ENCODE peak calls at places on chromosomes 6 and 20, in nine cellular contexts. One of them, this sample, is unnamed.

GRCh38 chr6:4906293-4906941 is 97.4 kb downstream of the RPP40 start:
- DNase-seq in ACHN: no peak
- DNase-seq in cardiac septum: no peak
- DNase-seq in stimulated activated naive CD4-positive, alpha-beta T cell: no peak
- DNase-seq in right lobe of liver: no peak
- DNase-seq in amniotic epithelial cell: no peak
- DNase-seq in left colon: no peak
- DNase-seq in activated CD8-positive, alpha-beta memory T cell treated with anti-CD3 and anti-CD28 coated beads for 4 hours: no peak
- DNase-seq in AG10803: no peak
- DNase-seq in this sample: no peak

GRCh38 chr6:167119680-167120556 is 3.0 kb upstream of the CCR6 start:
- DNase-seq in cardiac septum: no peak
- DNase-seq in stimulated activated naive CD4-positive, alpha-beta T cell: peak; percentile 78
- DNase-seq in AG10803: no peak
- DNase-seq in amniotic epithelial cell: no peak
- DNase-seq in left colon: peak; percentile 77
- DNase-seq in ACHN: no peak
- DNase-seq in activated CD8-positive, alpha-beta memory T cell treated with anti-CD3 and anti-CD28 coated beads for 4 hours: no peak
- DNase-seq in right lobe of liver: no peak
- DNase-seq in this sample: peak; percentile 20

GRCh38 chr6:19906161-19906560 is 69.0 kb downstream of the ID4 start:
- DNase-seq in stimulated activated naive CD4-positive, alpha-beta T cell: no peak
- DNase-seq in ACHN: no peak
- DNase-seq in activated CD8-positive, alpha-beta memory T cell treated with anti-CD3 and anti-CD28 coated beads for 4 hours: no peak
- DNase-seq in AG10803: peak; percentile 35
- DNase-seq in cardiac septum: no peak
- DNase-seq in left colon: no peak
- DNase-seq in right lobe of liver: no peak
- DNase-seq in amniotic epithelial cell: no peak
- DNase-seq in this sample: peak; percentile 68

GRCh38 chr6:111767752-111768430 is 105.4 kb downstream of the FYN start:
- DNase-seq in right lobe of liver: no peak
- DNase-seq in stimulated activated naive CD4-positive, alpha-beta T cell: peak; percentile 43
- DNase-seq in cardiac septum: no peak
- DNase-seq in left colon: no peak
- DNase-seq in activated CD8-positive, alpha-beta memory T cell treated with anti-CD3 and anti-CD28 coated beads for 4 hours: no peak
- DNase-seq in ACHN: no peak
- DNase-seq in amniotic epithelial cell: no peak
- DNase-seq in AG10803: no peak
- DNase-seq in this sample: peak; percentile 80

GRCh38 chr6:115643762-115644161 is 416.9 kb downstream of the FRK start:
- DNase-seq in right lobe of liver: no peak
- DNase-seq in activated CD8-positive, alpha-beta memory T cell treated with anti-CD3 and anti-CD28 coated beads for 4 hours: no peak
- DNase-seq in amniotic epithelial cell: peak; percentile 8
- DNase-seq in cardiac septum: no peak
- DNase-seq in ACHN: peak; percentile 38
- DNase-seq in left colon: no peak
- DNase-seq in AG10803: peak; percentile 38
- DNase-seq in stimulated activated naive CD4-positive, alpha-beta T cell: no peak
- DNase-seq in this sample: no peak

GRCh38 chr20:460707-461106 is 1.6 kb downstream of the TBC1D20 start:
- DNase-seq in left colon: no peak
- DNase-seq in amniotic epithelial cell: peak; percentile 35
- DNase-seq in ACHN: no peak
- DNase-seq in AG10803: peak; percentile 48
- DNase-seq in cardiac septum: no peak
- DNase-seq in activated CD8-positive, alpha-beta memory T cell treated with anti-CD3 and anti-CD28 coated beads for 4 hours: no peak
- DNase-seq in right lobe of liver: peak; percentile 68
- DNase-seq in stimulated activated naive CD4-positive, alpha-beta T cell: no peak
- DNase-seq in this sample: peak; percentile 80

GRCh38 chr6:31898200-31899011 is 908 bp upstream of the EHMT2 start:
- DNase-seq in AG10803: peak; percentile 22
- DNase-seq in amniotic epithelial cell: peak; percentile 50
- DNase-seq in right lobe of liver: peak; percentile 47
- DNase-seq in cardiac septum: no peak
- DNase-seq in ACHN: peak; percentile 47
- DNase-seq in stimulated activated naive CD4-positive, alpha-beta T cell: peak; percentile 65
- DNase-seq in left colon: peak; percentile 54
- DNase-seq in activated CD8-positive, alpha-beta memory T cell treated with anti-CD3 and anti-CD28 coated beads for 4 hours: no peak
- DNase-seq in this sample: peak; percentile 24

GRCh38 chr20:58233881-58234528 is 5.6 kb upstream of the ANKRD60 start:
- DNase-seq in ACHN: peak; percentile 32
- DNase-seq in AG10803: no peak
- DNase-seq in amniotic epithelial cell: no peak
- DNase-seq in activated CD8-positive, alpha-beta memory T cell treated with anti-CD3 and anti-CD28 coated beads for 4 hours: no peak
- DNase-seq in right lobe of liver: no peak
- DNase-seq in left colon: peak; percentile 28
- DNase-seq in cardiac septum: no peak
- DNase-seq in stimulated activated naive CD4-positive, alpha-beta T cell: no peak
- DNase-seq in this sample: no peak

GRCh38 chr6:134750669-134751068 is 199.2 kb downstream of the ALDH8A1 start:
- DNase-seq in right lobe of liver: no peak
- DNase-seq in amniotic epithelial cell: peak; percentile 44
- DNase-seq in stimulated activated naive CD4-positive, alpha-beta T cell: no peak
- DNase-seq in ACHN: no peak
- DNase-seq in cardiac septum: no peak
- DNase-seq in left colon: no peak
- DNase-seq in AG10803: peak; percentile 81
- DNase-seq in activated CD8-positive, alpha-beta memory T cell treated with anti-CD3 and anti-CD28 coated beads for 4 hours: no peak
- DNase-seq in this sample: no peak

GRCh38 chr6:17768388-17768787 is 61.7 kb upstream of the NUP153 start:
- DNase-seq in stimulated activated naive CD4-positive, alpha-beta T cell: no peak
- DNase-seq in left colon: no peak
- DNase-seq in cardiac septum: no peak
- DNase-seq in right lobe of liver: no peak
- DNase-seq in amniotic epithelial cell: peak; percentile 52
- DNase-seq in AG10803: peak; percentile 9
- DNase-seq in activated CD8-positive, alpha-beta memory T cell treated with anti-CD3 and anti-CD28 coated beads for 4 hours: no peak
- DNase-seq in ACHN: peak; percentile 23
- DNase-seq in this sample: no peak

GRCh38 chr6:31615748-31616147 is 714 bp downstream of the AIF1 start:
- DNase-seq in amniotic epithelial cell: no peak
- DNase-seq in left colon: no peak
- DNase-seq in right lobe of liver: no peak
- DNase-seq in stimulated activated naive CD4-positive, alpha-beta T cell: peak; percentile 5
- DNase-seq in cardiac septum: no peak
- DNase-seq in activated CD8-positive, alpha-beta memory T cell treated with anti-CD3 and anti-CD28 coated beads for 4 hours: no peak
- DNase-seq in ACHN: no peak
- DNase-seq in AG10803: no peak
- DNase-seq in this sample: no peak

GRCh38 chr20:36085686-36086267 is 68.8 kb upstream of the EPB41L1 start:
- DNase-seq in left colon: no peak
- DNase-seq in right lobe of liver: no peak
- DNase-seq in AG10803: peak; percentile 53
- DNase-seq in activated CD8-positive, alpha-beta memory T cell treated with anti-CD3 and anti-CD28 coated beads for 4 hours: no peak
- DNase-seq in stimulated activated naive CD4-positive, alpha-beta T cell: no peak
- DNase-seq in amniotic epithelial cell: peak; percentile 73
- DNase-seq in cardiac septum: no peak
- DNase-seq in ACHN: peak; percentile 88
- DNase-seq in this sample: no peak

GRCh38 chr6:44451803-44452690 is 64.5 kb downstream of the CDC5L start:
- DNase-seq in activated CD8-positive, alpha-beta memory T cell treated with anti-CD3 and anti-CD28 coated beads for 4 hours: no peak
- DNase-seq in stimulated activated naive CD4-positive, alpha-beta T cell: no peak
- DNase-seq in right lobe of liver: no peak
- DNase-seq in ACHN: no peak
- DNase-seq in AG10803: peak; percentile 22
- DNase-seq in cardiac septum: no peak
- DNase-seq in amniotic epithelial cell: peak; percentile 21
- DNase-seq in left colon: no peak
- DNase-seq in this sample: no peak

GRCh38 chr6:37155394-37156312 is 14.3 kb upstream of the PIM1 start:
- DNase-seq in right lobe of liver: no peak
- DNase-seq in AG10803: no peak
- DNase-seq in activated CD8-positive, alpha-beta memory T cell treated with anti-CD3 and anti-CD28 coated beads for 4 hours: no peak
- DNase-seq in stimulated activated naive CD4-positive, alpha-beta T cell: no peak
- DNase-seq in cardiac septum: no peak
- DNase-seq in left colon: peak; percentile 57
- DNase-seq in amniotic epithelial cell: no peak
- DNase-seq in ACHN: no peak
- DNase-seq in this sample: no peak

GRCh38 chr20:25538838-25539665 is 46.3 kb downstream of the NINL start:
- DNase-seq in AG10803: no peak
- DNase-seq in stimulated activated naive CD4-positive, alpha-beta T cell: no peak
- DNase-seq in ACHN: no peak
- DNase-seq in activated CD8-positive, alpha-beta memory T cell treated with anti-CD3 and anti-CD28 coated beads for 4 hours: no peak
- DNase-seq in left colon: no peak
- DNase-seq in amniotic epithelial cell: no peak
- DNase-seq in right lobe of liver: peak; percentile 95
- DNase-seq in cardiac septum: no peak
- DNase-seq in this sample: no peak

GRCh38 chr6:29956518-29956917 is 14.2 kb downstream of the HLA-A start:
- DNase-seq in ACHN: no peak
- DNase-seq in left colon: no peak
- DNase-seq in activated CD8-positive, alpha-beta memory T cell treated with anti-CD3 and anti-CD28 coated beads for 4 hours: no peak
- DNase-seq in AG10803: no peak
- DNase-seq in right lobe of liver: no peak
- DNase-seq in cardiac septum: no peak
- DNase-seq in stimulated activated naive CD4-positive, alpha-beta T cell: no peak
- DNase-seq in amniotic epithelial cell: no peak
- DNase-seq in this sample: no peak

GRCh38 chr20:38209054-38209675 is 44.1 kb upstream of the TGM2 start:
- DNase-seq in stimulated activated naive CD4-positive, alpha-beta T cell: no peak
- DNase-seq in cardiac septum: peak; percentile 76
- DNase-seq in right lobe of liver: peak; percentile 35
- DNase-seq in AG10803: no peak
- DNase-seq in activated CD8-positive, alpha-beta memory T cell treated with anti-CD3 and anti-CD28 coated beads for 4 hours: no peak
- DNase-seq in amniotic epithelial cell: no peak
- DNase-seq in left colon: no peak
- DNase-seq in ACHN: no peak
- DNase-seq in this sample: no peak

GRCh38 chr6:74491844-74492374 is 713.9 kb downstream of the COL12A1 start:
- DNase-seq in cardiac septum: no peak
- DNase-seq in activated CD8-positive, alpha-beta memory T cell treated with anti-CD3 and anti-CD28 coated beads for 4 hours: no peak
- DNase-seq in AG10803: no peak
- DNase-seq in left colon: no peak
- DNase-seq in right lobe of liver: no peak
- DNase-seq in stimulated activated naive CD4-positive, alpha-beta T cell: no peak
- DNase-seq in amniotic epithelial cell: no peak
- DNase-seq in ACHN: no peak
- DNase-seq in this sample: no peak

GRCh38 chr20:54219751-54220426 is 12.0 kb downstream of the PFDN4 start:
- DNase-seq in ACHN: peak; percentile 53
- DNase-seq in right lobe of liver: no peak
- DNase-seq in AG10803: peak; percentile 52
- DNase-seq in cardiac septum: no peak
- DNase-seq in activated CD8-positive, alpha-beta memory T cell treated with anti-CD3 and anti-CD28 coated beads for 4 hours: no peak
- DNase-seq in stimulated activated naive CD4-positive, alpha-beta T cell: no peak
- DNase-seq in amniotic epithelial cell: peak; percentile 48
- DNase-seq in left colon: no peak
- DNase-seq in this sample: peak; percentile 35

GRCh38 chr6:13669476-13669875 is 42.2 kb downstream of the RANBP9 start:
- DNase-seq in ACHN: no peak
- DNase-seq in activated CD8-positive, alpha-beta memory T cell treated with anti-CD3 and anti-CD28 coated beads for 4 hours: no peak
- DNase-seq in cardiac septum: no peak
- DNase-seq in left colon: no peak
- DNase-seq in AG10803: no peak
- DNase-seq in right lobe of liver: no peak
- DNase-seq in stimulated activated naive CD4-positive, alpha-beta T cell: no peak
- DNase-seq in amniotic epithelial cell: no peak
- DNase-seq in this sample: no peak

GRCh38 chr20:64131406-64131805 is 24.0 kb upstream of the NPBWR2 start:
- DNase-seq in amniotic epithelial cell: no peak
- DNase-seq in AG10803: peak; percentile 34
- DNase-seq in stimulated activated naive CD4-positive, alpha-beta T cell: no peak
- DNase-seq in activated CD8-positive, alpha-beta memory T cell treated with anti-CD3 and anti-CD28 coated beads for 4 hours: no peak
- DNase-seq in ACHN: no peak
- DNase-seq in left colon: peak; percentile 32
- DNase-seq in right lobe of liver: peak; percentile 47
- DNase-seq in cardiac septum: peak; percentile 41
- DNase-seq in this sample: peak; percentile 36

GRCh38 chr6:157813191-157813590 is 9.9 kb upstream of the SNX9 start:
- DNase-seq in cardiac septum: no peak
- DNase-seq in stimulated activated naive CD4-positive, alpha-beta T cell: no peak
- DNase-seq in left colon: no peak
- DNase-seq in AG10803: no peak
- DNase-seq in ACHN: no peak
- DNase-seq in right lobe of liver: no peak
- DNase-seq in activated CD8-positive, alpha-beta memory T cell treated with anti-CD3 and anti-CD28 coated beads for 4 hours: no peak
- DNase-seq in amniotic epithelial cell: no peak
- DNase-seq in this sample: peak; percentile 60

GRCh38 chr6:56370591-56371198 is 123.3 kb upstream of the COL21A1 start:
- DNase-seq in right lobe of liver: no peak
- DNase-seq in AG10803: peak; percentile 90
- DNase-seq in amniotic epithelial cell: peak; percentile 90
- DNase-seq in left colon: no peak
- DNase-seq in cardiac septum: no peak
- DNase-seq in activated CD8-positive, alpha-beta memory T cell treated with anti-CD3 and anti-CD28 coated beads for 4 hours: no peak
- DNase-seq in stimulated activated naive CD4-positive, alpha-beta T cell: no peak
- DNase-seq in ACHN: peak; percentile 51
- DNase-seq in this sample: peak; percentile 78

GRCh38 chr20:62168890-62169435 is 13.9 kb upstream of the MTG2 start:
- DNase-seq in stimulated activated naive CD4-positive, alpha-beta T cell: no peak
- DNase-seq in ACHN: no peak
- DNase-seq in cardiac septum: no peak
- DNase-seq in AG10803: no peak
- DNase-seq in amniotic epithelial cell: no peak
- DNase-seq in left colon: no peak
- DNase-seq in right lobe of liver: no peak
- DNase-seq in activated CD8-positive, alpha-beta memory T cell treated with anti-CD3 and anti-CD28 coated beads for 4 hours: no peak
- DNase-seq in this sample: no peak

GRCh38 chr6:155174576-155175174 is 89.1 kb upstream of the CLDN20 start:
- DNase-seq in amniotic epithelial cell: peak; percentile 85
- DNase-seq in cardiac septum: no peak
- DNase-seq in left colon: peak; percentile 51
- DNase-seq in activated CD8-positive, alpha-beta memory T cell treated with anti-CD3 and anti-CD28 coated beads for 4 hours: no peak
- DNase-seq in right lobe of liver: peak; percentile 51
- DNase-seq in ACHN: peak; percentile 71
- DNase-seq in AG10803: peak; percentile 84
- DNase-seq in stimulated activated naive CD4-positive, alpha-beta T cell: peak; percentile 37
- DNase-seq in this sample: peak; percentile 55

GRCh38 chr6:36912583-36912982 is 26.8 kb downstream of the C6orf89 start:
- DNase-seq in AG10803: peak; percentile 90
- DNase-seq in stimulated activated naive CD4-positive, alpha-beta T cell: peak; percentile 67
- DNase-seq in amniotic epithelial cell: peak; percentile 97
- DNase-seq in cardiac septum: no peak
- DNase-seq in activated CD8-positive, alpha-beta memory T cell treated with anti-CD3 and anti-CD28 coated beads for 4 hours: peak; percentile 8
- DNase-seq in right lobe of liver: no peak
- DNase-seq in left colon: no peak
- DNase-seq in ACHN: peak; percentile 17
- DNase-seq in this sample: peak; percentile 73

GRCh38 chr6:129903082-129903481 is 42.0 kb upstream of the TMEM244 start:
- DNase-seq in left colon: no peak
- DNase-seq in ACHN: no peak
- DNase-seq in right lobe of liver: no peak
- DNase-seq in cardiac septum: no peak
- DNase-seq in AG10803: no peak
- DNase-seq in stimulated activated naive CD4-positive, alpha-beta T cell: no peak
- DNase-seq in amniotic epithelial cell: no peak
- DNase-seq in activated CD8-positive, alpha-beta memory T cell treated with anti-CD3 and anti-CD28 coated beads for 4 hours: no peak
- DNase-seq in this sample: no peak

GRCh38 chr6:54770328-54770727 is 76.2 kb upstream of the FAM83B start:
- DNase-seq in ACHN: no peak
- DNase-seq in amniotic epithelial cell: no peak
- DNase-seq in activated CD8-positive, alpha-beta memory T cell treated with anti-CD3 and anti-CD28 coated beads for 4 hours: no peak
- DNase-seq in right lobe of liver: no peak
- DNase-seq in stimulated activated naive CD4-positive, alpha-beta T cell: no peak
- DNase-seq in cardiac septum: no peak
- DNase-seq in left colon: no peak
- DNase-seq in AG10803: no peak
- DNase-seq in this sample: no peak

GRCh38 chr6:87722831-87723726 is 21.0 kb upstream of the AKIRIN2 start:
- DNase-seq in activated CD8-positive, alpha-beta memory T cell treated with anti-CD3 and anti-CD28 coated beads for 4 hours: no peak
- DNase-seq in amniotic epithelial cell: peak; percentile 87
- DNase-seq in right lobe of liver: peak; percentile 88
- DNase-seq in left colon: no peak
- DNase-seq in ACHN: peak; percentile 96
- DNase-seq in cardiac septum: peak; percentile 89
- DNase-seq in stimulated activated naive CD4-positive, alpha-beta T cell: no peak
- DNase-seq in AG10803: peak; percentile 98
- DNase-seq in this sample: peak; percentile 69

GRCh38 chr6:149437212-149437611 is 37.1 kb downstream of the SUMO4 start:
- DNase-seq in right lobe of liver: no peak
- DNase-seq in ACHN: no peak
- DNase-seq in left colon: no peak
- DNase-seq in AG10803: no peak
- DNase-seq in cardiac septum: no peak
- DNase-seq in activated CD8-positive, alpha-beta memory T cell treated with anti-CD3 and anti-CD28 coated beads for 4 hours: no peak
- DNase-seq in stimulated activated naive CD4-positive, alpha-beta T cell: no peak
- DNase-seq in amniotic epithelial cell: no peak
- DNase-seq in this sample: no peak

GRCh38 chr6:33770116-33770832 is 18.7 kb downstream of the LEMD2 start:
- DNase-seq in stimulated activated naive CD4-positive, alpha-beta T cell: no peak
- DNase-seq in amniotic epithelial cell: no peak
- DNase-seq in right lobe of liver: no peak
- DNase-seq in AG10803: no peak
- DNase-seq in left colon: no peak
- DNase-seq in cardiac septum: no peak
- DNase-seq in ACHN: no peak
- DNase-seq in activated CD8-positive, alpha-beta memory T cell treated with anti-CD3 and anti-CD28 coated beads for 4 hours: no peak
- DNase-seq in this sample: no peak